ENCODE peak calls at places on chromosomes 2 and 18, in six cellular contexts. Y is neural crest cell, Z is OCI-LY7, T is endothelial cell of umbilical vein, N is BJ, H is kidney. C is an unnamed sample.
A peak's percentile ranks its signal among the peaks of the same experiment; 100 is the strongest.

GRCh38 chr2:132437852-132438649 is 21.4 kb downstream of the GPR39 start:
- DNase-seq in Y (no peak), Z (no peak), T (no peak), N (no peak), H (no peak), C (no peak)

GRCh38 chr2:20972792-20973565 is 70.9 kb downstream of the APOB start:
- DNase-seq in Y (no peak), Z (no peak), T (no peak), N (no peak), H (no peak), C (no peak)

GRCh38 chr18:9629709-9630108 is 15.3 kb upstream of the PPP4R1 start:
- DNase-seq in Y (no peak), Z (no peak), T (no peak), N (no peak), H (no peak), C (no peak)

GRCh38 chr2:127049927-127050802 is 56.8 kb downstream of the BIN1 start:
- DNase-seq in Y (peak; percentile 76), Z (peak; percentile 52), T (peak; percentile 34), N (no peak), H (peak; percentile 84), C (peak; percentile 78)

GRCh38 chr2:229087843-229088520 is 183.1 kb downstream of the PID1 start:
- DNase-seq in Y (no peak), Z (no peak), T (no peak), N (no peak), H (no peak), C (no peak)

GRCh38 chr2:158497486-158497885 is 40.7 kb downstream of the PKP4 start:
- DNase-seq in Y (no peak), Z (no peak), T (peak; percentile 12), N (no peak), H (no peak), C (peak; percentile 22)

GRCh38 chr2:109229094-109229675 is 100.2 kb downstream of the SH3RF3 start:
- DNase-seq in Y (no peak), Z (no peak), T (no peak), N (no peak), H (no peak), C (no peak)

GRCh38 chr2:135963841-135964240 is 21.6 kb downstream of the DARS1 start:
- DNase-seq in Y (no peak), Z (no peak), T (no peak), N (no peak), H (no peak), C (no peak)

GRCh38 chr18:43350176-43350575 is 72.9 kb upstream of the SYT4 start:
- DNase-seq in Y (no peak), Z (no peak), T (no peak), N (no peak), H (no peak), C (no peak)

GRCh38 chr18:74152906-74153305 is 4.6 kb downstream of the TIMM21 start:
- DNase-seq in Y (no peak), Z (no peak), T (no peak), N (no peak), H (no peak), C (no peak)
- TF ChIP-seq CTCF in Y (no peak), Z (peak; percentile 45), T (no peak), N (no peak), H (no peak), C (peak; percentile 39)

DNA sequence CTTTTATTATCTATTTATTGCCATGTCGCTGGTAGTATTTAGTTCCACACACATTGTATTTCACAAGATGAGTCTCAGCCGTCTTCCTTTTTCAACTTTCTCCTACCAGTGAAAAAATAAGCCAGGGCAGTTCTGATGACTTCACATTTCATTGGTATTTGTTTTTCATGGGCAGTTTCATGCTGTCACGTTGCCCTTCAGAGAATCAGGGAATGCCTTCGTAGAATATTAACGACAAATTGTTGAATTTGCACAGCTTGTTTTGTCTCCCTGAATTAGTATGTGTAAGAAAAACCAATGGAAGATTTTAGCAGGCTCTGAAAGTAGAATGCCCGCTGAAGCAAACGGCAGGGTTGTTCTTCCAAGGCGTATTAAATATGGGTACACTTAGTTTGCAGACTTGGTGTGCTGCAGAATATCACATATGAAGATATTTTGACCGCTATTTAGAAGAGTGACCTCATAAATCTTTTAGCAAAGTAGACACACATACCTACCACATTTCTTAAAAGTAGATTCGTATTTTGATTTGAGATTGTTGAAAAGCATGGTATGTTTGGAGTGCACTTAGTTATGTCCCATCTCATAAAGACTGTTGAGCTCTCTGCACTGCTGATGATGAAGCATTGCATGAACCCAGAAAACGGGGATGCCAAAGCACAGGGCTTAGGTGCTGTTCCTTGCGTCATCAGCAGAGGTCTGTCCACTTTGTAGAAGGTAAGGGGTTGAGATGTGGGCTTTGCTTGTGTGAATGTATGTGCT is 2.9 kb downstream of the NEDD4L start:
- DNase-seq in Y (no peak), Z (no peak), T (no peak), N (no peak), H (no peak), C (no peak)
- TF ChIP-seq CTCF in Y (peak; percentile 13), Z (no peak), T (no peak), N (no peak), H (no peak), C (no peak)

DNA sequence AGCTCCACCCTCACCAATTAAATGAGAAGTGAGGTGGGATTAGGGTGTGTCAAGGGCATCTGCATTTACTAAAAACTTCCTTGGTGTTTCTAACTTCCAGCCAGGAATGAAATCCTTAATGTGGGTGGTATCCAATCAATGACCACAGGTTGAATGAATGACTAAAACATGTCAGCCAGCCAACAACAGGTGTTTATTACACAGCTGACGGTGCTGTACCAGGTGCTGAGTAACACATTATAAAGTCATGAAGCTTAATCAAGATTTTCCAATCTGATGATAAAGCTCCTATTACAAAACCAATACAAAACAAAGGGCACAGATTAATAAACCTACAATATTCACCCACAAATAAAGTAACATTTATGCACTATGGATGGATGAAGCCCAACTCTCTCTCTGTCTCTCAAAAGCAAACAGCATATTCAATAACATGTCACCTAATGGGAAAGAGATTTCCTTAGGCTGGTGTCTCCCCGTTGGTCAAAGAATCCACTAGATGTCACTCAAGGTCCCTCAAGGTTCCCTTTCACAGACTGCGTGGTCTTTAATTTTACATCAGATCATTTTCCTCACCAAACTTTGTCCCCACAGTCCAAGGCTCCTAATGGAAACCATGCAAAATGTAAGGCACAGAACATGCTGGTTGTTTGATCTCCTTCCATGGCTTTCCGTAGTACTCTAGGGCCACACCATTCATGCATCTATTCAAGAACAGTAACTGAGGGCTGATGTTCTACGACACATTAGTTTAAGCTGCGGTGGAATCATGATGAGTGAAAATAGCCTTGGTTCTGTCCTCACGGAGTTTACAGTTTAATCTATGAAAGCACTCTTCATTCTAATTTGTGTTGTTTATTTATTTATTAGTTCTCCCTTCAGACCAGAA is 6.4 kb upstream of the PTPN4 start:
- DNase-seq in Y (no peak), Z (peak; percentile 65), T (peak; percentile 65), N (no peak), H (no peak), C (peak; percentile 54)
- TF ChIP-seq CTCF in Y (peak; percentile 67), Z (peak; percentile 89), T (peak; percentile 67), N (peak; percentile 67), H (peak; percentile 50), C (peak; percentile 54)

DNA sequence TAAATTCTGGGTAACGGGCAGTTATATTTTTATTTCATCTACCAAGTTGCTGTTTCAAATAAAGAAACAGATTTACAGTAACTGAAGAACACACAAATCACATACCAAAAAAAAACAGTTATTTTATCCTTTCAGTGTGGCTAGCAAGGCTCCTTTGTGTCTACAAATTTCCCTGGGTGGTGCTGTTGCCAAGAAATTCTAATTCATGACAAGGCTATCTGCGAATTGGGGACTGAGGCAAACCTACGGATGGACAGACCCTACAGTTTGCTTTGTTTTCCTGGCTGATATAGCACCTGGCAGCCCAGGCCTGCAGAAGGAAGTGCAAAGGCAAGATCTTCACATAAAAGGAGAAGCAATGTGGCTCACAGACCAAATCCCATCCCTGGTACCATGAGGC is 4.5 kb downstream of the KLF7 start:
- DNase-seq in Y (no peak), Z (no peak), T (no peak), N (no peak), H (no peak), C (no peak)
- TF ChIP-seq CTCF in Y (no peak), Z (no peak), T (no peak), N (no peak), H (no peak), C (no peak)

GRCh38 chr2:33529771-33530481 is 53.5 kb downstream of the RASGRP3 start:
- DNase-seq in Y (no peak), Z (peak; percentile 10), T (peak; percentile 12), N (peak; percentile 92), H (no peak), C (no peak)
- TF ChIP-seq CTCF in Y (no peak), Z (no peak), T (no peak), N (peak; percentile 30), H (no peak), C (no peak)

GRCh38 chr18:51321696-51322095 is 124.2 kb upstream of the MEX3C start:
- DNase-seq in Y (no peak), Z (no peak), T (no peak), N (no peak), H (no peak), C (no peak)
- TF ChIP-seq CTCF in Y (no peak), Z (no peak), T (no peak), N (no peak), H (no peak), C (no peak)

DNA sequence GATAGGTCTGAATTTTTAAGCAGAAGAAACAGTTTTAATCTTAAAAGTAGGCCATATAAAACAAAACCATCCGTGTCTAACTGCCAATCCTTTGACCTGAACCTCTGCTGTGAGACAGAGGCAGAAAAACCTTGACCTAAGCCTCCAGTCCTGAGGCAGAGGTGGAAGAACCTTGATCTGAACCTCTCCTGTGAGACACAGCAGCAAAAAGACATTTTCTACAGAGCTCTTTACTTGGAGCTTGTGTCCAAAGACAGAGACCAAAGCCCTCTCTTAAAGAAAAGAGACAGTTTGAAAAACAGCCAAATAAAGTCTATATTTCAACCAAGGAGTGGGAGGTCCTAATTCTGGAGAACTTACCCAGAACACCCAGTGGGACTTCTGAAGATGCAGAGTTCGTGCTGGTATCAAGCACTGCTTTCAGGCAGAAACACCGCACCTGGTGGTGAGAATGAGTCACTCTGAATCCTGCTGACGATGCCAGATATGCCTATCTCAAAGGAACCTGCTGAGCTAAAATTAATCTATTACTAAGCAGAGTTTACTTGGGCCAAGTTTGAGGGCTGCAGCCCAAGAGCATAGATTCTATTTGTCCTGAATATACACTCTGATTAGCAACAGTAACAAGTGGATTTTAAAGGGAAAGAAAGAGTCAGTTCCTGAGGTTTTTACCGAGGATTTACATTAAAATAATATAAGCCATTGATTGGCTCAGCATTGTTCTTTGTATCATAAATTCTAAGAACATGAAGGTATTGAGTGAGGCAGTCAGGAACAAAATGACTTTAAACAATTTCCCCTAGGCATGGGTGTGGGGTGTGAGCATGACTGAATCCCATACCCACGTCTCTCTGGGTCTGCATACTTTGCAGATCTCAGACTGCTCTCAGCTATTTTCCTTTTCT is 806.4 kb downstream of the TRIB2 start:
- DNase-seq in Y (no peak), Z (no peak), T (no peak), N (no peak), H (no peak), C (peak; percentile 72)
- TF ChIP-seq CTCF in Y (peak; percentile 28), Z (no peak), T (no peak), N (no peak), H (no peak), C (no peak)

C was measured in Calu3.